ENCODE peak calls at places on chromosomes 7 and 10, in four cellular contexts. N is fibroblast of pulmonary artery, L is brain microvascular endothelial cell, G is fibroblast of lung. O is an unnamed sample.

GRCh38 chr7:86776136-86776535 is 132.4 kb downstream of the GRM3 start:
- DNase-seq in N (no peak), L (no peak), G (no peak), O (no peak)

GRCh38 chr7:51850141-51850540 is 533.5 kb upstream of the COBL start:
- DNase-seq in N (no peak), L (no peak), G (no peak), O (no peak)

GRCh38 chr10:19929466-19930140 is 113.4 kb downstream of the PLXDC2 start:
- DNase-seq in N (peak), L (peak), G (peak), O (no peak)

GRCh38 chr7:100680589-100681271 is 7.2 kb downstream of the GNB2 start:
- DNase-seq in N (no peak), L (no peak), G (no peak), O (no peak)

GRCh38 chr10:24542314-24543270 is 181.1 kb downstream of the ARHGAP21 start:
- DNase-seq in N (no peak), L (no peak), G (no peak), O (no peak)

GRCh38 chr10:113463777-113464176 is 89.1 kb upstream of the HABP2 start:
- DNase-seq in N (no peak), L (no peak), G (peak), O (no peak)

GRCh38 chr7:30145521-30145920 is 10.7 kb downstream of the MTURN start:
- DNase-seq in N (no peak), L (no peak), G (no peak), O (no peak)

GRCh38 chr7:139362981-139363380 is 3.3 kb downstream of the LUC7L2 start:
- DNase-seq in N (no peak), L (no peak), G (no peak), O (no peak)

GRCh38 chr10:86522385-86522855 is 828 bp upstream of the WAPL start:
- DNase-seq in N (no peak), L (no peak), G (no peak), O (no peak)

GRCh38 chr7:28830831-28831230 is 127.3 kb downstream of the TRIL start:
- DNase-seq in N (no peak), L (no peak), G (no peak), O (no peak)

GRCh38 chr7:101201695-101202602 is 1.1 kb upstream of the MOGAT3 start:
- DNase-seq in N (no peak), L (no peak), G (no peak), O (no peak)

GRCh38 chr7:155293721-155294642 is 3.7 kb upstream of the INSIG1 start:
- DNase-seq in N (no peak), L (no peak), G (peak), O (no peak)
- TF ChIP-seq CTCF in N (no peak), L (no peak), G (no peak), O (no peak)

DNA sequence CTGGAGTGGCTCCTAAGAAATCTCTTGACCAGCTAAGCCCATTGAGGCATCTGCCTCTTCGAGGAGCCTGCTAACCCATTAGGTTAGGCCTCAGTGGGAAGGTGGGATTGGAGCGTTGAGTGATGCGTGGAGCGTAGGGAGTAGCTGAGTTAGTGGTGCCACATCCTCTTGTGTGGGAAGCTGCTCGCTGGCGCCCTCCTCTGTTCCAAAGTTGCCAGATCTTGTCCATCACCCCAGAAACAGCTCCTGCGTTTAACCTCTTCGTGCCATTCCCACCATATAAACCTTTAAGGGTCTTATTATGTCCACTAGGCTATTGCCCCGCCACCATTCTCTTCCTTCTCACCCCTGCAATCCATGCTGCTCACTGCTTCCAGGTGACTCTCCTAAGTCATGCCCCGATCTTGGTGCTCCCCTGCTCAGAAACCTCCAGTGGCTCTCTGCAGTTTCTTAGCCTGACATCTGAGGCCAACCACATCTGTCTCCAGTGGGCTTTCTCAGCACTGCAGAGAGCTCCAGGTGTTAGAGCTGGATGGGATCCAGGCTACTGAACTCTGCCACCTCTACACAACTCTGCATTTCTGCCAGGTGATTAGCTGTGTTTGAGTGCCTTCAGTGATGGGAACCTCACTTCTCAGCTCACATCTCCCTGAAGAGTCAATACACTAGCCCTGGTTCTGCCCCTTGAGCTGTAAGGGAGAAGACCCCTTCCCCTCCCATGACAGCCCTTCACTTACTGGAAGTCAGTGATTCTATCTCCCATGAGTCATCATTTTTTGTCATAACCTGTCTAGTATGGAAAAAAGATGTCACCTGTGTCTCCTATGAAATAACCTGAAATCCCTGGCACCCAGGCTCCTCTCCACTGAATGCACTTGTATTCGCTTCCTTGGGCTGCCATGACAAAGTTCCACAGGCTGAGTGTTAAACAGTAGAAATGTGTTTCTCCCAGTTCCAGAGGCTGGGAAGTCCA is 65.0 kb upstream of the FGFR2 start:
- DNase-seq in N (no peak), L (no peak), G (no peak), O (no peak)
- TF ChIP-seq CTCF in N (no peak), L (no peak), G (no peak), O (peak)

GRCh38 chr10:69451784-69452251 is 553 bp downstream of the TSPAN15 start:
- DNase-seq in N (no peak), L (no peak), G (no peak), O (no peak)

GRCh38 chr10:69451209-69451783 is at the start of gene TSPAN15:
- DNase-seq in N (peak), L (peak), G (peak), O (no peak)

GRCh38 chr10:69452676-69453415 is 1.6 kb downstream of the TSPAN15 start:
- DNase-seq in N (no peak), L (no peak), G (no peak), O (no peak)

GRCh38 chr10:69446650-69447151 is 4.6 kb upstream of the TSPAN15 start:
- DNase-seq in N (peak), L (peak), G (peak), O (peak)

GRCh38 chr10:69449841-69450240 is 1.4 kb upstream of the TSPAN15 start:
- DNase-seq in N (peak), L (peak), G (peak), O (no peak)
- TF ChIP-seq CTCF in N (peak), L (peak), G (peak), O (peak)

DNA sequence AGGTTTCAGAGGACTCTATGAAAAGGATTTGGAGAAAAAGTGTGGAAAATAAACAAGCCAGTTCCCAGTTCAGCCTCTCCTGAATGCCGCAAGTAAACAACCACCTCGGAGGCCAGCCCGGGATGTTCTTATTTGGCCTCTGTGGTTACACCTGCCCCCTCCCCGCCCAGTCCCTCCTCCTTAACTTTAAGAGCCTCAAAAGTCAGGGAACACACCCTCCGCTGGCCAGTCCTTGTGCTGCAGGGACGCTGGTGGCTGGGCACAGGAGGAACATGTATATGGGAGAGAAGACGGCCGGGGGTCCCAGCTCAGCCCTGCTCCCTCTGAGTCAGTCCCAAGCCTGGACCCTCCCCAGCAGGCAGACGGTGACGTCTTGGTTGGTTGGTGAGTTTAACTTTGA is 6.1 kb downstream of the CHST3 start:
- DNase-seq in N (no peak), L (no peak), G (no peak), O (no peak)
- TF ChIP-seq CTCF in N (peak), L (peak), G (peak), O (peak)

DNA sequence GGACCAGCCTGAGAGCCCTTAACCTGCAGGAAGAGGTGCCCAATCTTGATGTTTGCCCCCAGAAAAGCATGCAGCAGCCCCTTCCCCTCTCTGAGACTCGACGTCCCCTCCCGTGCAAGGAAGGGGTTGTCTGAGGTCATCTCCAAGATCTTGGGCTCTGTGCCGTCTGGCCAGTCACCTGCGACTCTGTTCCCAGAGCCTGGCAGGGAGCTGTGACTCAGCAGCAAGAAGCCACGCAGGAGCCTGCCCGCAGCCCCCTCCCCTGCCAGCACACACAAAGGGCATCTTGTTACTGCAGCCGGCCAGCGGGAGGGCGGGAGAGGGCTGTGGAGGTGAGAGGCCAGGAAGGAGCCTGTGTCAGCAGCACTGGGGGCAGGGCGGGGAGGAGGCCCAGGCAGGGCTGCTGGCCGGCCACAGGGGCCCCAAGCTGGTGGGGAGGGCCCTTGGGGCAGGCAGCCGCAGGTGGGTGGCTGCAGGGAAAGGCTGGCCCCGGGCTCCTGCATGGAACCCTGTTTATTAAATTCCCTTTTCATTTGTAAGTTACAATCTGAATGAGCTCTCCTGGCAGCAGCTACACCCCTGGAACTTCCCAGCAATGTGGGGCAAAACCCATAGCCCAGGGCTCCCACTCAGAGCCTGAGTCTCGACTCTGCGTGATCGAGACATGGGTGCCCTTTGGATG is 103.7 kb upstream of the ZMIZ1 start:
- DNase-seq in N (no peak), L (peak), G (peak), O (peak)
- TF ChIP-seq CTCF in N (no peak), L (no peak), G (no peak), O (no peak)

GRCh38 chr7:93860261-93860660 is 30.3 kb downstream of the TFPI2 start:
- DNase-seq in N (no peak), L (no peak), G (no peak), O (no peak)

GRCh38 chr7:93856319-93856718 is 34.2 kb downstream of the TFPI2 start:
- DNase-seq in N (peak), L (no peak), G (no peak), O (no peak)

GRCh38 chr7:93858857-93859256 is 31.7 kb downstream of the TFPI2 start:
- DNase-seq in N (no peak), L (no peak), G (no peak), O (no peak)

GRCh38 chr7:93862651-93863050 is 27.9 kb downstream of the TFPI2 start:
- DNase-seq in N (no peak), L (no peak), G (no peak), O (no peak)

GRCh38 chr7:93861325-93861949 is 29.1 kb downstream of the TFPI2 start:
- DNase-seq in N (no peak), L (no peak), G (no peak), O (no peak)
- TF ChIP-seq CTCF in N (peak), L (no peak), G (no peak), O (no peak)

O was measured in kidney epithelial cell.